ENCODE peak calls at places on chromosomes 12 and 14, in ten cellular contexts. One of them, this sample, is unnamed.

GRCh38 chr12:122031342-122032216 is 9.9 kb downstream of the BCL7A start:
- DNase-seq in ovary: peak
- DNase-seq in tibial artery: no peak
- DNase-seq in HFF-Myc: no peak
- DNase-seq in foreskin fibroblast: peak
- DNase-seq in breast epithelium: no peak
- DNase-seq in body of pancreas: peak
- DNase-seq in left ventricle myocardium inferior: peak
- DNase-seq in glutamatergic neuron: peak
- DNase-seq in fibroblast of lung: no peak
- DNase-seq in this sample: peak

GRCh38 chr12:84198294-84198946 is 714.2 kb downstream of the SLC6A15 start:
- DNase-seq in ovary: no peak
- DNase-seq in tibial artery: no peak
- DNase-seq in HFF-Myc: no peak
- DNase-seq in foreskin fibroblast: no peak
- DNase-seq in breast epithelium: no peak
- DNase-seq in body of pancreas: peak
- DNase-seq in left ventricle myocardium inferior: no peak
- DNase-seq in glutamatergic neuron: no peak
- DNase-seq in fibroblast of lung: no peak
- DNase-seq in this sample: no peak

GRCh38 chr14:90991690-90992443 is 68.6 kb downstream of the RPS6KA5 start:
- DNase-seq in ovary: no peak
- DNase-seq in tibial artery: no peak
- DNase-seq in HFF-Myc: no peak
- DNase-seq in foreskin fibroblast: no peak
- DNase-seq in breast epithelium: no peak
- DNase-seq in body of pancreas: no peak
- DNase-seq in left ventricle myocardium inferior: no peak
- DNase-seq in glutamatergic neuron: no peak
- DNase-seq in fibroblast of lung: no peak
- DNase-seq in this sample: no peak

GRCh38 chr14:100840286-100840685 is 14.4 kb downstream of the MEG3 start:
- DNase-seq in ovary: no peak
- DNase-seq in tibial artery: no peak
- DNase-seq in HFF-Myc: no peak
- DNase-seq in foreskin fibroblast: no peak
- DNase-seq in breast epithelium: no peak
- DNase-seq in body of pancreas: no peak
- DNase-seq in left ventricle myocardium inferior: no peak
- DNase-seq in glutamatergic neuron: no peak
- DNase-seq in fibroblast of lung: no peak
- DNase-seq in this sample: no peak

GRCh38 chr14:92352158-92352985 is 29.4 kb downstream of the SLC24A4 start:
- DNase-seq in ovary: no peak
- DNase-seq in tibial artery: no peak
- DNase-seq in HFF-Myc: no peak
- DNase-seq in foreskin fibroblast: peak
- DNase-seq in breast epithelium: no peak
- DNase-seq in body of pancreas: no peak
- DNase-seq in left ventricle myocardium inferior: no peak
- DNase-seq in glutamatergic neuron: no peak
- DNase-seq in fibroblast of lung: peak
- DNase-seq in this sample: no peak

GRCh38 chr14:29536886-29537511 is 390.6 kb downstream of the PRKD1 start:
- DNase-seq in ovary: no peak
- DNase-seq in tibial artery: no peak
- DNase-seq in HFF-Myc: no peak
- DNase-seq in foreskin fibroblast: peak
- DNase-seq in breast epithelium: no peak
- DNase-seq in body of pancreas: no peak
- DNase-seq in left ventricle myocardium inferior: no peak
- DNase-seq in glutamatergic neuron: no peak
- DNase-seq in fibroblast of lung: peak
- DNase-seq in this sample: no peak

GRCh38 chr14:54840336-54840735 is 62.3 kb downstream of the GCH1 start:
- DNase-seq in ovary: no peak
- DNase-seq in tibial artery: no peak
- DNase-seq in HFF-Myc: no peak
- DNase-seq in foreskin fibroblast: no peak
- DNase-seq in breast epithelium: no peak
- DNase-seq in body of pancreas: no peak
- DNase-seq in left ventricle myocardium inferior: no peak
- DNase-seq in glutamatergic neuron: no peak
- DNase-seq in fibroblast of lung: no peak
- DNase-seq in this sample: no peak

GRCh38 chr12:79567164-79567563 is 123.6 kb downstream of the PAWR start:
- DNase-seq in ovary: no peak
- DNase-seq in tibial artery: no peak
- DNase-seq in HFF-Myc: no peak
- DNase-seq in foreskin fibroblast: no peak
- DNase-seq in breast epithelium: no peak
- DNase-seq in body of pancreas: no peak
- DNase-seq in left ventricle myocardium inferior: no peak
- DNase-seq in glutamatergic neuron: no peak
- DNase-seq in fibroblast of lung: no peak
- DNase-seq in this sample: no peak

GRCh38 chr12:109571773-109572505 is 1.4 kb downstream of the MMAB start:
- DNase-seq in ovary: no peak
- DNase-seq in tibial artery: no peak
- DNase-seq in HFF-Myc: no peak
- DNase-seq in foreskin fibroblast: no peak
- DNase-seq in breast epithelium: no peak
- DNase-seq in body of pancreas: no peak
- DNase-seq in left ventricle myocardium inferior: no peak
- DNase-seq in glutamatergic neuron: no peak
- DNase-seq in fibroblast of lung: no peak
- DNase-seq in this sample: no peak

GRCh38 chr12:32595251-32595650 is 83.8 kb upstream of the DNM1L start:
- DNase-seq in ovary: no peak
- DNase-seq in tibial artery: no peak
- DNase-seq in HFF-Myc: peak
- DNase-seq in foreskin fibroblast: peak
- DNase-seq in breast epithelium: no peak
- DNase-seq in body of pancreas: no peak
- DNase-seq in left ventricle myocardium inferior: no peak
- DNase-seq in glutamatergic neuron: no peak
- DNase-seq in fibroblast of lung: peak
- DNase-seq in this sample: no peak

GRCh38 chr12:11861864-11862600 is 208.7 kb upstream of the BCL2L14 start:
- DNase-seq in ovary: no peak
- DNase-seq in tibial artery: no peak
- DNase-seq in HFF-Myc: no peak
- DNase-seq in foreskin fibroblast: no peak
- DNase-seq in breast epithelium: no peak
- DNase-seq in body of pancreas: no peak
- DNase-seq in left ventricle myocardium inferior: no peak
- DNase-seq in glutamatergic neuron: no peak
- DNase-seq in fibroblast of lung: no peak
- DNase-seq in this sample: no peak

GRCh38 chr12:25463005-25463404 is 90.1 kb downstream of the LMNTD1 start:
- DNase-seq in ovary: no peak
- DNase-seq in tibial artery: no peak
- DNase-seq in HFF-Myc: no peak
- DNase-seq in foreskin fibroblast: no peak
- DNase-seq in breast epithelium: no peak
- DNase-seq in body of pancreas: no peak
- DNase-seq in left ventricle myocardium inferior: no peak
- DNase-seq in glutamatergic neuron: no peak
- DNase-seq in fibroblast of lung: no peak
- DNase-seq in this sample: no peak

GRCh38 chr14:28767851-28768548 is 1.4 kb downstream of the FOXG1 start:
- DNase-seq in ovary: no peak
- DNase-seq in tibial artery: no peak
- DNase-seq in HFF-Myc: no peak
- DNase-seq in foreskin fibroblast: peak
- DNase-seq in breast epithelium: no peak
- DNase-seq in body of pancreas: peak
- DNase-seq in left ventricle myocardium inferior: no peak
- DNase-seq in glutamatergic neuron: peak
- DNase-seq in fibroblast of lung: no peak
- DNase-seq in this sample: no peak

DNA sequence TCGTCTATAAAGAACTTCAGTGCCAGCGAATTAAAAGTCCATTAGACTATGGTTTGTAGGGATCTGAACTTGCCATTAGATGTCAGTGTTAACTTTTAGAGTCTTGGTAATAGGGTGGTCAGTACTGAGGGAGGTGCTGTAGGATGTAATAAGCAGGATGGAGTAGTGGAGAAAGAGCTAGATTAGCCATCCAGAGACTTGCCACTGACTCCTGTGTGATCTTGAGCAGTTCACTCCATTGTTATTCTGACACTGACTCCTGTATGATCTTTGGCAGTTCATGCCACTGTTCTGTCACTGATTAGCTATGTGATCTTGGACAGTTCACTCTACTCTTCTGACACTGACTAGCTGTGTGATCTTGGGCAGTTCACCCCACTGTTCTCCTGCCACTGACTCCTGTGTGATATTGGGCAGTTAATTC is 133.6 kb downstream of the TTLL5 start:
- DNase-seq in ovary: no peak
- DNase-seq in tibial artery: no peak
- DNase-seq in HFF-Myc: peak
- DNase-seq in foreskin fibroblast: peak
- DNase-seq in breast epithelium: no peak
- DNase-seq in body of pancreas: no peak
- DNase-seq in left ventricle myocardium inferior: no peak
- DNase-seq in glutamatergic neuron: no peak
- DNase-seq in fibroblast of lung: peak
- DNase-seq in this sample: no peak
- TF ChIP-seq CTCF in ovary: peak
- TF ChIP-seq CTCF in tibial artery: no peak
- TF ChIP-seq CTCF in HFF-Myc: peak
- TF ChIP-seq CTCF in foreskin fibroblast: peak
- TF ChIP-seq CTCF in breast epithelium: no peak
- TF ChIP-seq CTCF in body of pancreas: no peak
- TF ChIP-seq CTCF in left ventricle myocardium inferior: peak
- TF ChIP-seq CTCF in glutamatergic neuron: no peak
- TF ChIP-seq CTCF in fibroblast of lung: peak
- TF ChIP-seq CTCF in this sample: no peak

DNA sequence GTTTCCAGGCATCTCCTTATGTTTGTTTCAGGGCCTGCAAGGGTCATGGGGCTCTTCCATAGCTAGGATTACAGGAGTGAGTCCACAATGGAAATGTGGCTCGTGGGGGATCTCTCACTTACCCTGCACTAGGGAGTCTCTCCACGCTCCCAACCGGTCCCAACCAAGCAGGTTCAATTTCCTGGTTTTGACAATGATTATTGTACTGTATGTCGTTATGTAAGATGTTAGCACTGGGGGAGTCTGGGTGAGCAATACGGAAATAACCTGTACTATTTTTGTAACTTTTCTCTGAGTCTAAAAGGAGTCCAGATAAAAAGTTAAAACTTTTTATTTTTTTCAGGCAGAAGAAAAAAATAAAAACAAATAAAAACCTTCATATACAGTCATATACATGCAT is 325.7 kb upstream of the RGS6 start:
- DNase-seq in ovary: no peak
- DNase-seq in tibial artery: no peak
- DNase-seq in HFF-Myc: no peak
- DNase-seq in foreskin fibroblast: no peak
- DNase-seq in breast epithelium: no peak
- DNase-seq in body of pancreas: no peak
- DNase-seq in left ventricle myocardium inferior: no peak
- DNase-seq in glutamatergic neuron: no peak
- DNase-seq in fibroblast of lung: no peak
- DNase-seq in this sample: no peak
- TF ChIP-seq CTCF in ovary: no peak
- TF ChIP-seq CTCF in tibial artery: no peak
- TF ChIP-seq CTCF in HFF-Myc: no peak
- TF ChIP-seq CTCF in foreskin fibroblast: no peak
- TF ChIP-seq CTCF in breast epithelium: no peak
- TF ChIP-seq CTCF in body of pancreas: no peak
- TF ChIP-seq CTCF in left ventricle myocardium inferior: no peak
- TF ChIP-seq CTCF in glutamatergic neuron: no peak
- TF ChIP-seq CTCF in fibroblast of lung: no peak
- TF ChIP-seq CTCF in this sample: no peak

DNA sequence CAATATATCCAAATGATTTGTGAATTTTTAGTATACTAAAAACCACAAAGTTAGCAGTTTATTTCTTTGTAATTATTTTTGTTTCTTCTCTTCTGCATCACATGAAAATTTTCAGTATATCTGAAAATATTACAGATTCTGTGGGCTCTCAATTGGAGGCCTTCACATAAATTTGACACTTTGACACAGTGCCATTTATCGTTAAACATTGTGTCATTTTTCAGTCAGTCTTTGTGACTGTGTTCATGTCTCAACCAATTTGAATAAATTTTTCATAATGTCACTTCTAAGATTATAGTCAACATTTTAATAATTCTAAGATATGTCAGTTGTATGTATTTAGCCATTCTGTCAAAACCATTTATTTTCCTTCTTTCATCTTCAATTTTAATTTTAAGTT is 1303.0 kb downstream of the LRFN5 start:
- DNase-seq in ovary: no peak
- DNase-seq in tibial artery: no peak
- DNase-seq in HFF-Myc: no peak
- DNase-seq in foreskin fibroblast: no peak
- DNase-seq in breast epithelium: no peak
- DNase-seq in body of pancreas: no peak
- DNase-seq in left ventricle myocardium inferior: no peak
- DNase-seq in glutamatergic neuron: no peak
- DNase-seq in fibroblast of lung: no peak
- DNase-seq in this sample: no peak
- TF ChIP-seq CTCF in ovary: no peak
- TF ChIP-seq CTCF in tibial artery: no peak
- TF ChIP-seq CTCF in HFF-Myc: no peak
- TF ChIP-seq CTCF in foreskin fibroblast: no peak
- TF ChIP-seq CTCF in breast epithelium: no peak
- TF ChIP-seq CTCF in body of pancreas: no peak
- TF ChIP-seq CTCF in left ventricle myocardium inferior: no peak
- TF ChIP-seq CTCF in glutamatergic neuron: no peak
- TF ChIP-seq CTCF in fibroblast of lung: no peak
- TF ChIP-seq CTCF in this sample: no peak

DNA sequence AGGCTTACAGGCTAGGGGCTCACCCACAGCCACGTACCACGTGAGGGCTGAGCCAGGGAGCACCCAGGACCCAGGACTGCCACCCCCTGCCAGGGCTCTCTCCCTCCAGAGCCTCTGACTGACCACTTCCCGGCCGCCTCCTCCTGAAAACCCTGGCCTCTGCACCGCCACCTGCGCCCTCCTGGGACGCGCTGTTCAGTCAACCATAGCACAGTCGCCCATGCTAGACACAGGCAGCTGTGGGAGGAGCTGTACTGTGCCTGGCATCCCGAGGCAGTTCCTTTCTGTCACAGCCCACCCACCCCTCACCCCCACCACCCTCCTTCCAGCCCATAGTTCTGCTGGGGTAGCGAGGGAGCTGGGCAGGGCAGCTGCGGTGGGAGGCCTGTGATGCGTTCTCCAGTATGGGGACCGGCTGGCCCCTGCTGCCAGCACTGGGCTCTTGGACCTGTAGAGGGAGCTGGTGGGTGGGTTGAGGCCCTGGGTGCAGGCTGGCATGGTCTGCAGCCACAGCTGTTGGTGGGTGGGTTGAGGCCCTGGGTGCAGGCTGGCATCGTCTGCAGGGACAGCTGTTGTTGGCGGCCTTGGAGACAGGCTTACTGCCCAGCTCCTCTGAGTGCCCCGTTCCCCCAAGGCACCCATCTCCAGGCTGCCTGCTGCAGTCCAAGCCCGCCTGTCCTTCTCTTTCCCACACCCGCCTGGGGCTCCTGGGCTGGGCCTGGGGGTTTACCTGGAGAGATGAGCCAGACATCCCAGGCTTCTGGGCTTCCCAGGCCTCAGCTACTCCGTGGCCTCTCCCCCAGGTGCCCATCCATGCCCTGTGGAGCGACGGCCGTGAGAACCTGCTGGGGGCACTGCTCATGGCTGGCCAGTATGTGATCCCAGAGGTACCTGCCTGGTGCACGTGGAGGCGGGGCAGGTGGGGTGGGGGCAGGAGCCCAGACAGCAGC is 11.5 kb downstream of the ASPG start:
- DNase-seq in ovary: no peak
- DNase-seq in tibial artery: no peak
- DNase-seq in HFF-Myc: no peak
- DNase-seq in foreskin fibroblast: no peak
- DNase-seq in breast epithelium: no peak
- DNase-seq in body of pancreas: no peak
- DNase-seq in left ventricle myocardium inferior: no peak
- DNase-seq in glutamatergic neuron: peak
- DNase-seq in fibroblast of lung: no peak
- DNase-seq in this sample: no peak
- TF ChIP-seq CTCF in ovary: no peak
- TF ChIP-seq CTCF in tibial artery: no peak
- TF ChIP-seq CTCF in HFF-Myc: no peak
- TF ChIP-seq CTCF in foreskin fibroblast: no peak
- TF ChIP-seq CTCF in breast epithelium: no peak
- TF ChIP-seq CTCF in body of pancreas: no peak
- TF ChIP-seq CTCF in left ventricle myocardium inferior: no peak
- TF ChIP-seq CTCF in glutamatergic neuron: no peak
- TF ChIP-seq CTCF in fibroblast of lung: no peak
- TF ChIP-seq CTCF in this sample: peak

This sample was measured in mesothelial cell of epicardium.